ENCODE peak calls at places on chromosomes 6 and 20, in nine cellular contexts. J, T, B, K, U, X, G, W and P are unnamed samples.

GRCh38 chr6:39082310-39082709 is 32.7 kb downstream of the SAYSD1 start:
- DNase-seq in J (peak; percentile 50), T (no peak), B (no peak), K (no peak), U (no peak), X (no peak), G (no peak), W (no peak), P (no peak)

GRCh38 chr20:62069741-62070216 is 4.1 kb upstream of the TAF4 start:
- DNase-seq in J (no peak), T (no peak), B (no peak), K (no peak), U (no peak), X (no peak), G (no peak), W (peak; percentile 47), P (no peak)

GRCh38 chr20:31845300-31845863 is at the start of gene FOXS1:
- DNase-seq in J (no peak), T (no peak), B (no peak), K (no peak), U (no peak), X (no peak), G (no peak), W (peak; percentile 64), P (no peak)

GRCh38 chr6:10269814-10270472 is 144.9 kb downstream of the TFAP2A start:
- DNase-seq in J (no peak), T (no peak), B (no peak), K (no peak), U (no peak), X (no peak), G (no peak), W (no peak), P (no peak)

GRCh38 chr6:91879346-91879995 is 1292.6 kb upstream of the MAP3K7 start:
- DNase-seq in J (no peak), T (no peak), B (no peak), K (no peak), U (no peak), X (no peak), G (no peak), W (no peak), P (no peak)

GRCh38 chr6:31634131-31634530 is 13.6 kb downstream of the PRRC2A start:
- DNase-seq in J (no peak), T (no peak), B (no peak), K (no peak), U (no peak), X (no peak), G (no peak), W (no peak), P (no peak)

GRCh38 chr6:2688416-2689064 is 62.2 kb downstream of the MYLK4 start:
- DNase-seq in J (no peak), T (no peak), B (no peak), K (no peak), U (peak; percentile 92), X (no peak), G (no peak), W (peak; percentile 96), P (peak; percentile 70)

GRCh38 chr6:161890959-161891358 is 617.1 kb upstream of the AGPAT4 start:
- DNase-seq in J (no peak), T (no peak), B (no peak), K (no peak), U (no peak), X (no peak), G (no peak), W (no peak), P (no peak)

GRCh38 chr6:107833136-107833535 is 9.0 kb upstream of the SCML4 start:
- DNase-seq in J (peak; percentile 55), T (no peak), B (no peak), K (no peak), U (no peak), X (no peak), G (no peak), W (no peak), P (no peak)

GRCh38 chr6:12286381-12287132 is 3.6 kb upstream of the EDN1 start:
- DNase-seq in J (no peak), T (no peak), B (no peak), K (no peak), U (no peak), X (peak; percentile 43), G (no peak), W (no peak), P (no peak)

GRCh38 chr6:105326838-105327745 is 75.8 kb downstream of the PREP start:
- DNase-seq in J (no peak), T (no peak), B (no peak), K (peak; percentile 83), U (peak; percentile 88), X (no peak), G (no peak), W (peak; percentile 52), P (no peak)

GRCh38 chr6:37940074-37940847 is 120.7 kb downstream of the ZFAND3 start:
- DNase-seq in J (no peak), T (no peak), B (no peak), K (no peak), U (no peak), X (no peak), G (no peak), W (peak; percentile 65), P (peak; percentile 38)

GRCh38 chr6:251920-252319 is 40.4 kb upstream of the DUSP22 start:
- DNase-seq in J (no peak), T (no peak), B (no peak), K (no peak), U (no peak), X (no peak), G (no peak), W (no peak), P (no peak)

GRCh38 chr20:8788831-8789230 is 280.1 kb upstream of the PLCB4 start:
- DNase-seq in J (no peak), T (no peak), B (no peak), K (no peak), U (no peak), X (no peak), G (no peak), W (no peak), P (no peak)

GRCh38 chr6:117542493-117542892 is 59.8 kb downstream of the GOPC start:
- DNase-seq in J (no peak), T (no peak), B (no peak), K (no peak), U (no peak), X (no peak), G (no peak), W (no peak), P (no peak)